ENCODE peak calls at places on chromosomes 4 and X, in six cellular contexts. T is suprapubic skin, G is spleen, M is ovary, W is H54, E is GM12891. X is an unnamed sample.

GRCh38 chr4:172992648-172993356 is 175.8 kb upstream of the GALNT7 start:
- DNase-seq in T (no peak), G (no peak), M (no peak), W (no peak), E (no peak), X (peak)

GRCh38 chr4:96916731-96917130 is 1076.8 kb downstream of the PDHA2 start:
- DNase-seq in T (no peak), G (no peak), M (no peak), W (no peak), E (no peak), X (no peak)

GRCh38 chrX:43693602-43694406 is 37.7 kb downstream of the MAOA start:
- DNase-seq in T (no peak), G (no peak), M (peak), W (no peak), E (no peak), X (peak)

GRCh38 chr4:79609853-79610252 is 201.8 kb upstream of the GK2 start:
- DNase-seq in T (no peak), G (no peak), M (no peak), W (no peak), E (no peak), X (no peak)

GRCh38 chr4:40055379-40055872 is 1.2 kb upstream of the N4BP2 start:
- DNase-seq in T (no peak), G (no peak), M (no peak), W (no peak), E (no peak), X (no peak)

GRCh38 chr4:1746919-1747602 is 25.7 kb downstream of the TACC3 start:
- DNase-seq in T (no peak), G (no peak), M (no peak), W (no peak), E (no peak), X (no peak)

GRCh38 chr4:170227928-170228327 is 138.2 kb upstream of the AADAT start:
- DNase-seq in T (no peak), G (no peak), M (no peak), W (no peak), E (no peak), X (no peak)

GRCh38 chr4:156111706-156112105 is 158.0 kb upstream of the CTSO start:
- DNase-seq in T (no peak), G (no peak), M (no peak), W (no peak), E (no peak), X (no peak)

GRCh38 chrX:63434665-63435064 is 83.5 kb upstream of the SPIN4 start:
- DNase-seq in T (no peak), G (no peak), M (no peak), W (no peak), E (no peak), X (peak)

GRCh38 chrX:104288961-104289360 is 34.2 kb upstream of the ESX1 start:
- DNase-seq in T (no peak), G (no peak), M (no peak), W (no peak), E (no peak), X (no peak)

GRCh38 chr4:56321246-56321645 is 66.0 kb downstream of the AASDH start:
- DNase-seq in T (no peak), G (no peak), M (no peak), W (no peak), E (no peak), X (no peak)

GRCh38 chr4:88448905-88449689 is 7.8 kb upstream of the HERC5 start:
- DNase-seq in T (no peak), G (no peak), M (no peak), W (no peak), E (no peak), X (no peak)

GRCh38 chrX:13690836-13691235 is 1.9 kb downstream of the RAB9A start:
- DNase-seq in T (no peak), G (no peak), M (no peak), W (no peak), E (no peak), X (no peak)

GRCh38 chrX:63513825-63514574 is 162.9 kb upstream of the SPIN4 start:
- DNase-seq in T (no peak), G (no peak), M (no peak), W (no peak), E (no peak), X (no peak)

GRCh38 chr4:5378002-5378401 is 326.7 kb downstream of the STK32B start:
- DNase-seq in T (no peak), G (no peak), M (no peak), W (no peak), E (no peak), X (peak)

GRCh38 chr4:78612398-78613005 is 60.9 kb downstream of the ANXA3 start:
- DNase-seq in T (no peak), G (no peak), M (no peak), W (no peak), E (no peak), X (peak)

GRCh38 chrX:28910501-28910900 is 323.3 kb downstream of the IL1RAPL1 start:
- DNase-seq in T (no peak), G (no peak), M (no peak), W (no peak), E (no peak), X (no peak)

GRCh38 chr4:109233585-109233984 is 68.9 kb downstream of the COL25A1 start:
- DNase-seq in T (no peak), G (no peak), M (no peak), W (no peak), E (no peak), X (no peak)

GRCh38 chrX:111167334-111167733 is 71.3 kb downstream of the PAK3 start:
- DNase-seq in T (no peak), G (no peak), M (no peak), W (no peak), E (no peak), X (no peak)

GRCh38 chr4:1136028-1136427 is 22.7 kb upstream of the RNF212 start:
- DNase-seq in T (no peak), G (no peak), M (no peak), W (no peak), E (no peak), X (peak)

GRCh38 chrX:40157228-40158035 is 59.7 kb upstream of the BCOR start:
- DNase-seq in T (no peak), G (no peak), M (no peak), W (no peak), E (no peak), X (no peak)

GRCh38 chrX:42519666-42520231 is 258.2 kb downstream of the PPP1R2C start:
- DNase-seq in T (no peak), G (no peak), M (no peak), W (no peak), E (no peak), X (peak)

GRCh38 chr4:17941731-17942130 is 79.8 kb downstream of the LCORL start:
- DNase-seq in T (no peak), G (no peak), M (no peak), W (no peak), E (no peak), X (no peak)

GRCh38 chrX:48595929-48596328 is 1.4 kb upstream of the WDR13 start:
- DNase-seq in T (no peak), G (no peak), M (no peak), W (no peak), E (no peak), X (no peak)

GRCh38 chrX:48600226-48600625 is 2.9 kb downstream of the WDR13 start:
- DNase-seq in T (no peak), G (no peak), M (no peak), W (no peak), E (no peak), X (no peak)

GRCh38 chrX:48599341-48599740 is 2.0 kb downstream of the WDR13 start:
- DNase-seq in T (no peak), G (peak), M (no peak), W (no peak), E (no peak), X (no peak)

GRCh38 chrX:48598645-48599044 is 1.4 kb downstream of the WDR13 start:
- DNase-seq in T (no peak), G (peak), M (peak), W (no peak), E (no peak), X (no peak)

GRCh38 chrX:48597353-48598264 is at the start of gene WDR13:
- DNase-seq in T (peak), G (peak), M (peak), W (peak), E (peak), X (peak)
- TF ChIP-seq POLR2A in T (peak), G (no peak), M (peak), W (peak), E (peak), X (peak)

GRCh38 chr4:3075652-3075981 is 1.1 kb downstream of the HTT start:
- DNase-seq in T (no peak), G (no peak), M (no peak), W (no peak), E (no peak), X (no peak)
- TF ChIP-seq POLR2A in T (no peak), G (no peak), M (no peak), W (no peak), E (peak), X (no peak)

DNA sequence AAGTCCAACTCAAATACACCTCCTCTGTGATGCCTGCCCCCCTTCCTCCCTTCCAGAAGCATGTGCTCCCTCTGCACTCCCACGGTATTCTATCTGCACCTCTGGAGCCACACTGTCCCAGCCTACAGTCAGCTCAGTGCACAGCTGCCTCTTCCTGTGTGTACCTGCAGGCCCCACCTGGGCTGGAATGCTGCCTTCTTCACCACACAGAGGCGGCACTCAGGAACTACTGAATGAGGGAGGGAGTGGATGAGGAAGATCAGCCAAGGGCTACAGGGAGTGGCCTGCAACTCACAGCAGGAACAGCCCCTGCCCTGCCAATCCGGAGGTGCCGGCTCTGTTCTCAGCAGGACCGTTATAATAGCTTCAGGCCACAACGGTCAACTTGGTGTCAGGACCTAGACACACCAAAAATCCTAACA is 10.1 kb downstream of the AFAP1 start:
- DNase-seq in T (peak), G (no peak), M (no peak), W (peak), E (no peak), X (no peak)
- TF ChIP-seq POLR2A in T (no peak), G (no peak), M (no peak), W (no peak), E (no peak), X (no peak)

GRCh38 chrX:123962794-123963373 is 1.4 kb downstream of the STAG2 start:
- DNase-seq in T (peak), G (peak), M (peak), W (peak), E (no peak), X (peak)

GRCh38 chrX:123960956-123961267 is 594 bp upstream of the STAG2 start:
- DNase-seq in T (no peak), G (no peak), M (no peak), W (no peak), E (no peak), X (no peak)

GRCh38 chrX:123962006-123962485 is 540 bp downstream of the STAG2 start:
- DNase-seq in T (no peak), G (no peak), M (no peak), W (no peak), E (no peak), X (no peak)

GRCh38 chrX:123959281-123960063 is 2.0 kb upstream of the STAG2 start:
- DNase-seq in T (peak), G (peak), M (peak), W (peak), E (no peak), X (peak)

GRCh38 chrX:123961268-123962005 is at the start of gene STAG2:
- DNase-seq in T (peak), G (peak), M (peak), W (peak), E (no peak), X (peak)
- TF ChIP-seq POLR2A in T (no peak), G (no peak), M (peak), W (no peak), E (peak), X (peak)

DNA sequence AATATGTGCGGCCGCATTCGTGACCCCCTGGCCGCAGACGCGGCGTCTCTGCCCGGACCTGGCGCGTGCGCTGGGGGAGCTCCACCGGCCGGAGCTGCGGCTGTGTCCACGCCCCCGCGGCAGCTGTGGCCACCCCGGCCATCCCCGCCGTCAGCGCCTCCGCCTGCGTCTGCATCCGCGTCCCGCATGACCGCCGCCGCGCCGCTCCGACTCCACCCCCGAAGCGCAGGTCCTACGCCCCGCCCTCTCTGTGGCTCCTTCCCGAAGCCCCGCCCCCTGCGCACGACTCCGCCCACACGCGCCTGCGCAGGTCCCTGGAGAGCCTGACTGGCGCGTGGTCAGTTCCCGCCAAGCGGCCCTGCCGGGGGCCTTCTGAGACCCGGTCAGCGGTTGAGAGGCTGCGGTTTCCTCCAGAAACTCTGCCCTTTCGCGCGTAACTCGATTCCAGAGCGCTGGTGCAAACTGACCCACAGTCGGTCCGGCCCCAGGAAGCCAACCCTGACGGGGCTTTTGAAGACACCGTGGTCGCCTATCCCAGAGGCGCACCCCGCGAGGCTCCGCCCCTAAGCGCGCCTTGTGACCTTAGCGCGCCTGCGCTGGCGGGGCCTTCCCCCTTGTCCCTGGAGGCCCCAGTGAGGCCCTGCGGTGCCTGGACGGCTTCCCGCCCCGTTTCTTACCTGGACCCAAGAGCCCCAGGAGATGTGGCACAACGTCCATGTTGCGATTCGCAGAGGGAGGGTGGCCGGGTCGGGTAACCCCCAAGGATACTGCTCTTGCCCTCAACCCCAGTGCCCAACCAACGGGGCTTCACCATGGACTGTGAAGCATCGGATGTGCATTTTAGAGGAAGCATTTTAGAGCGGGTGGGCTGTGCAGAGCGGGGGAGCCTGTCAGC is at the start of gene LAGE3:
- DNase-seq in T (peak), G (peak), M (peak), W (peak), E (peak), X (peak)
- TF ChIP-seq POLR2A in T (peak), G (no peak), M (peak), W (peak), E (no peak), X (peak)